ENCODE peak calls at places on chromosomes 12 and 14, in five cellular contexts. L is endothelial cell of umbilical vein, I is PC-3, A is hepatocyte, E is aorta. N is an unnamed sample. For H3K4me1, the result is how much of the 10 kb centered on the place peaks cover.

GRCh38 chr14:92633724-92634123 is 114.7 kb downstream of the LGMN start:
- DNase-seq in E (no peak), I (no peak), A (no peak), L (no peak), N (no peak)

GRCh38 chr12:23756416-23756815 is 193.1 kb downstream of the SOX5 start:
- DNase-seq in A (no peak), L (no peak), E (no peak), I (no peak), N (no peak)

GRCh38 chr12:89504560-89505346 is 19.8 kb downstream of the GALNT4 start:
- DNase-seq in L (no peak), I (peak), A (no peak), E (no peak), N (no peak)

GRCh38 chr14:90599748-90600507 is 203.1 kb downstream of the CALM1 start:
- DNase-seq in A (peak), E (no peak), L (no peak), I (peak), N (no peak)

GRCh38 chr12:6360578-6361490 is 14.5 kb downstream of the SCNN1A start:
- DNase-seq in E (no peak), I (peak), L (no peak), A (no peak), N (no peak)

GRCh38 chr12:66612053-66612775 is 66.7 kb downstream of the GRIP1 start:
- DNase-seq in I (no peak), L (no peak), E (no peak), A (no peak), N (no peak)

GRCh38 chr14:54787263-54787662 is 115.4 kb downstream of the GCH1 start:
- DNase-seq in A (no peak), E (no peak), L (no peak), I (no peak), N (no peak)

GRCh38 chr14:23405516-23406025 is 2.5 kb downstream of the MYH6 start:
- DNase-seq in A (no peak), L (no peak), E (no peak), I (no peak), N (no peak)

GRCh38 chr12:70180140-70180539 is 63.1 kb upstream of the CNOT2 start:
- DNase-seq in I (no peak), E (no peak), L (no peak), A (no peak), N (no peak)

GRCh38 chr12:1474059-1474537 is 120.3 kb downstream of the FBXL14 start:
- DNase-seq in E (no peak), L (peak), I (peak), A (peak), N (no peak)

GRCh38 chr14:24065408-24065807 is 6.0 kb upstream of the CPNE6 start:
- DNase-seq in A (no peak), L (no peak), I (no peak), E (peak), N (no peak)

GRCh38 chr12:71438670-71439361 is 782 bp upstream of the LGR5 start:
- DNase-seq in L (peak), I (peak), A (peak), E (no peak), N (no peak)

GRCh38 chr12:62319058-62319457 is 58.9 kb downstream of the USP15 start:
- DNase-seq in I (no peak), E (no peak), L (no peak), A (no peak), N (no peak)

GRCh38 chr12:202081-202731 is 11.8 kb downstream of the SLC6A12 start:
- DNase-seq in A (no peak), I (peak), L (no peak), E (peak), N (no peak)

GRCh38 chr12:26874501-26875296 is 41.7 kb upstream of the ITPR2 start:
- DNase-seq in E (no peak), L (peak), A (no peak), I (no peak), N (no peak)

GRCh38 chr12:109779382-109779781 is 53.8 kb downstream of the TRPV4 start:
- DNase-seq in E (no peak), L (no peak), A (no peak), I (peak), N (no peak)

GRCh38 chr12:15749937-15750336 is 39.3 kb downstream of the EPS8 start:
- DNase-seq in I (no peak), E (no peak), L (peak), A (no peak), N (no peak)

GRCh38 chr12:15754233-15754632 is 35.0 kb downstream of the EPS8 start:
- DNase-seq in E (no peak), I (no peak), L (peak), A (no peak), N (no peak)

GRCh38 chr12:15756822-15757221 is 32.4 kb downstream of the EPS8 start:
- DNase-seq in L (no peak), A (no peak), E (no peak), I (peak), N (no peak)

GRCh38 chr12:15751741-15752140 is 37.4 kb downstream of the EPS8 start:
- DNase-seq in L (no peak), E (no peak), A (no peak), I (no peak), N (no peak)

GRCh38 chr12:15752780-15753179 is 36.4 kb downstream of the EPS8 start:
- DNase-seq in I (no peak), L (no peak), A (no peak), E (no peak), N (no peak)
- H3K4me1 ChIP-seq in I (under half), L (under half), A (under half), E (under half), N (under half)

GRCh38 chr12:13099910-13100609 is 3.4 kb downstream of the GSG1 start:
- DNase-seq in I (no peak), E (no peak), L (peak), A (no peak), N (no peak)

GRCh38 chr12:13100610-13100881 is 2.9 kb downstream of the GSG1 start:
- DNase-seq in L (no peak), A (no peak), E (no peak), I (no peak), N (no peak)

GRCh38 chr12:13099066-13099909 is 4.2 kb downstream of the GSG1 start:
- DNase-seq in I (peak), A (peak), E (no peak), L (peak), N (no peak)

GRCh38 chr12:13095266-13095995 is 8.0 kb downstream of the GSG1 start:
- DNase-seq in E (no peak), I (no peak), L (no peak), A (no peak), N (no peak)

DNA sequence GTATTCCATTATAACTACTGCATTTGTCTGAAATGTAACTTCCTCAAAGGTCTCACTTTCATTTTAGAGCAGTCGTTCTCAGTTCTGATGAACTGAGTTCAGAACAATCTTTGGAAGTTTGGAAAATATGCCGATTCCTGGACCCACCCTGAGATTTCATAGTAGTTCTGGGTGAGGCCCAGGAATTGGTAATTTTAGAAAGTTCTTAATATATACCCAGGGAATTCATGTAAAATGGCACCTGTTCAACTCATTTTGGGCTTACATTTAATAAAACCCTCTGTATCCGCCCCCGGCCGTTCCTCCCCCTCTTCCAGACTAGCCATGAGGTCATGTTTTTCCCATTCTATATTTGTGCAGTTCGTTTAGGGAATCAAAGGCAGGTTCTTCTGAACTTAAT is 5.9 kb downstream of the GSG1 start:
- DNase-seq in E (no peak), I (peak), L (no peak), A (no peak), N (no peak)
- H3K4me1 ChIP-seq in E (under half), I (half or more), L (half or more), A (half or more), N (under half)

DNA sequence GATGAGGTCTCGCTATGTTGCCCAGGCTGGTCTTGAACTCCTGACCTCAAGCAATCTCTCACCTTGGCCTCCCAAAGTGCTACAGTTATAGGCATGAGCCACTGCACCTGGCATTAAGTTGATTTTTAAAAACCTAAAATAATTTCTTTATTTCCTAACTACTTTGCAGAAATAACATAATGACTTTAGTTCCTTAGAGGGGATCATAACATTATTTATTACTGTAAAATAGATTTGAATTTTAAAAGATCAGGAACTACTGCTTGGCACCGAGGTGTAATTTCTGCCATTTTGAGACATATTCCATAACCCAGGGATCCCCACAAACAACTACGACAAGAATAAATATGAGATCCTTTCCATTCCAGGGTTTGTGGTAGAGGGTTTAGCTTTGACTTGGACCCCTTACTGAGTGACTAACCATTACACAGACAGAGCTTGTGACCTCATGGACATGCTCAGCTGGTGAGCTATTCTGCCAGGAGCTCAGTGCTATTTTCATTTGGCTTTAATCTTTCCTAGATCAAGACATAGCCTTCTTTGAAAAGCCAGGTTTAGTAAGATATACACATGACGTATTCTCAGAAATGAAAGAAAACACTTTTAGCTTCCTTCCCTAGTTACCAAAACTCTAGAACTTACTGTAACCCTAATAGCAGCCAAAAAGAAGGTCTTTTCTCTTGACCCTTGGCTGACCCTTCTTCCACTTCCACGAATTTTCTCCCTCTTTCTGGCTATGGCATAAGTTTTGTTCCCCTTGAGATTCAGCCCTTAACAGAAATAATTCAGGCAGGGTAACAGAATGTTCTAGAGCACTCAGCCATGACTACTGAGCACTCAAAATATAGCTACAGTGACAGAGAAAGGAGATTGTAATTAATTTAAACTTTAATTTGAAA is 75.1 kb upstream of the NUDT4 start:
- DNase-seq in A (no peak), I (no peak), E (no peak), L (peak), N (no peak)
- H3K4me1 ChIP-seq in A (under half), I (under half), E (under half), L (under half), N (under half)

DNA sequence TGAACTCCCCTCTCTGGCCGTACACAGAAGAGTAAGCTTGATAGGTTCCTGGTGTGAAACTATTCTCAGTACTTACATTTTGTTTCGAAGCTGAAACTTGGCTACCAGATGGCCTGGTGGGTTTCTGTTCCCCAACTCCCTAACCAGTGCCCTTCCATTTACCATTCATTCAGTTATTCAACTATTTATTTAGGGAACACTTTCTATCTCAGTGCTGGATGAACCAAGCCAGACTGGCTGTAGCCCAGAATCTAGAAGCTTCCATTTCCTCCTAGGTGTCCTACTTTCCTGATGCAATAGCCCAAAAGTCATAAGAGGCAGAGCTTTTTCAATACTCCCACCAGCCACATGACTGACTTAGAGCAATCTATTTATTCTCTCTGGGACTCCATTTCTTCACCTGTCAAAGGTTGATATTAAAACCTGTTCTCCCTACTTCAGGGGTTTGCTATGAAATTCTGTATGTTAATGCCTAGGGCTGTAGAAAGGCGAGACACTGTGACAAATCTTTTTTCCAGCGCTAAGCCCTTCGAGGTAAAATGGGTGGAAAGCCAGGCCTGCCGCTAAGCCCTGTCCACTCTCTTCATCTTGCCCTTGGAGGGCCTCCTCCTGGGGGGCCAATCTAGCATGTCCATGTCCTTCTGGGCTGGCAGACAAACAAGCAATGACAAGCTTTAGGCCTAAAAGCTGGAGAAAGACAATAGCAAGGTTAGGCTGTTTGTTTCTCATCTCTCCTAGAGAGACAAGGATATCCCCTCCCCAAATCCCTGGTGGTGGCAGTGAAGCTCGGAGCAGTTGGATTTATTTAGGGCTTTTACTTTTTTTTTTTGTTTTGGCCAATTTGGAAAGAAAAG is 8.2 kb upstream of the IRF2BPL start:
- DNase-seq in A (no peak), I (peak), E (no peak), L (no peak), N (no peak)
- H3K4me1 ChIP-seq in A (half or more), I (half or more), E (under half), L (half or more), N (under half)